ENCODE peak calls at places on chromosomes 13 and 19, in six cellular contexts. A, H, W, X, F and T are unnamed samples. For H3F3A, the result is how much of the 10 kb centered on the place peaks cover.

GRCh38 chr19:49643466-49643865 is 1.5 kb downstream of the SCAF1 start:
- DNase-seq in A (peak), H (no peak), W (no peak), X (no peak), F (no peak), T (no peak)

GRCh38 chr13:49436890-49437289 is 7.0 kb downstream of the CAB39L start:
- DNase-seq in A (peak), H (no peak), W (no peak), X (no peak), F (peak), T (no peak)

GRCh38 chr19:43461303-43461702 is 4.1 kb downstream of the LYPD3 start:
- DNase-seq in A (no peak), H (no peak), W (no peak), X (no peak), F (no peak), T (no peak)

GRCh38 chr13:51420681-51421476 is 32.0 kb downstream of the INTS6 start:
- DNase-seq in A (no peak), H (no peak), W (no peak), X (no peak), F (no peak), T (no peak)

GRCh38 chr19:54456423-54457373 is 6.9 kb downstream of the LENG9 start:
- DNase-seq in A (no peak), H (no peak), W (no peak), X (no peak), F (no peak), T (no peak)

GRCh38 chr13:31781064-31781463 is 41.7 kb downstream of the RXFP2 start:
- DNase-seq in A (peak), H (no peak), W (no peak), X (no peak), F (no peak), T (no peak)

GRCh38 chr19:1279782-1280341 is 4.5 kb downstream of the FAM174C start:
- DNase-seq in A (peak), H (peak), W (peak), X (peak), F (peak), T (peak)

GRCh38 chr19:3606174-3606689 is 443 bp downstream of the TBXA2R start:
- DNase-seq in A (peak), H (peak), W (peak), X (peak), F (peak), T (peak)

GRCh38 chr13:40101708-40102359 is 446.4 kb downstream of the COG6 start:
- DNase-seq in A (no peak), H (no peak), W (no peak), X (no peak), F (no peak), T (no peak)

GRCh38 chr13:42272115-42272756 is at the start of gene AKAP11:
- DNase-seq in A (peak), H (peak), W (no peak), X (peak), F (peak), T (no peak)

GRCh38 chr13:66914155-66914554 is 316.0 kb downstream of the PCDH9 start:
- DNase-seq in A (no peak), H (no peak), W (no peak), X (no peak), F (no peak), T (no peak)

GRCh38 chr19:38656171-38656981 is 8.9 kb downstream of the ACTN4 start:
- DNase-seq in A (peak), H (no peak), W (no peak), X (no peak), F (peak), T (no peak)

GRCh38 chr13:102870677-102871415 is 25.0 kb downstream of the ERCC5 start:
- DNase-seq in A (peak), H (peak), W (peak), X (peak), F (peak), T (peak)

GRCh38 chr13:78241278-78241919 is 322.8 kb upstream of the EDNRB start:
- DNase-seq in A (peak), H (peak), W (peak), X (peak), F (peak), T (peak)

GRCh38 chr13:50197705-50198104 is 182.5 kb downstream of the KCNRG start:
- DNase-seq in A (peak), H (no peak), W (no peak), X (no peak), F (no peak), T (no peak)

GRCh38 chr19:18135712-18136584 is 17.0 kb upstream of the PIK3R2 start:
- DNase-seq in A (no peak), H (no peak), W (no peak), X (no peak), F (no peak), T (no peak)

DNA sequence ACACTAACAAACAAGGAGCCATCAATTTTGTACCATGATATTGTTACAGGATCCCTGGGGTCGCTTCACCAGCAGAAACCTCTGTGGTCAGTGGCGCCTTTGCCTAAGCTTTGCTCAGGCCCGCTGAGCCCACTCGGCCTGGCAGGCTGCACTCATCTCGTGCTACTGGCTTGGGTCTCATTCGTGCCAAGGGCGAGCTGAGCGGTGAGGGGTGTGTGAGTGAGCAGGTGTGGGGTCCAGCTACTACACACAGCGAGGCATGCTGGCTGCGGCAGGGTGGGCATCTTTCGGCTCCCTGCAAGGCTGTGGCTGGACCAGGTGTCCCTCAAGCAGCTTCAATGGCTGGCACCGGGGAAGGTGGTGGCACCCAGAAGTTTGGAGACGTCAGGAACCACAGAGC is 19.1 kb downstream of the CPB2 start:
- DNase-seq in A (no peak), H (no peak), W (no peak), X (no peak), F (no peak), T (no peak)
- TF ChIP-seq EZH2phosphoT487 in A (no peak), H (no peak), W (no peak), X (no peak), F (no peak), T (no peak)

DNA sequence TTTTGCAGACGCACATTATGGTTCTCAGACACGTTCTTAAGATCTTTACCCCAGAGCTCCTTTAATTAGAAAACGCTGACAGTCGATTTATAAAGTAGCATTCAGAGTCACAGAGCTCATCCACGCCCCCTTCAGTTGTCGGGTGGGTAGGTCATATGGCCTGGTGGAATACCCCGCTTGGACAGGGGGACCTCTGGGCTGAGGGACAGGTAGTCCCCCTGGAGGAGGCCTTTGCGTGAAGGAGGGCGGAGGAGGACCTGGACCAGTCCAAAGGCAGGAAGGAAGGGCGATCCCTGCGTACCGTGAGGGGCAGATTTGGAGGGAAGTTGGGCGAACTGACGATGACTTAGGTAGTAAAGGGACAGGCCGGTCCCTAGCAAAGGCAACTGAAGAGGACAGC is 20.5 kb downstream of the VASP start:
- DNase-seq in A (no peak), H (peak), W (no peak), X (peak), F (no peak), T (no peak)
- H3F3A ChIP-seq in A (under half), H (under half), W (under half), X (under half), F (under half), T (under half)

GRCh38 chr13:80040977-80041310 is 300.0 kb downstream of the SPRY2 start:
- DNase-seq in A (no peak), H (no peak), W (no peak), X (no peak), F (no peak), T (no peak)
- TF ChIP-seq EZH2phosphoT487 in A (no peak), H (no peak), W (no peak), X (no peak), F (no peak), T (no peak)

GRCh38 chr19:14509382-14509781 is 8.8 kb downstream of the DNAJB1 start:
- DNase-seq in A (no peak), H (no peak), W (no peak), X (no peak), F (no peak), T (no peak)

GRCh38 chr19:14512420-14512961 is 5.7 kb downstream of the DNAJB1 start:
- DNase-seq in A (no peak), H (no peak), W (no peak), X (no peak), F (no peak), T (no peak)

GRCh38 chr19:14514215-14514871 is 3.9 kb downstream of the DNAJB1 start:
- DNase-seq in A (no peak), H (no peak), W (no peak), X (no peak), F (no peak), T (no peak)

GRCh38 chr19:14507704-14508246 is 10.4 kb downstream of the DNAJB1 start:
- DNase-seq in A (peak), H (no peak), W (no peak), X (no peak), F (peak), T (no peak)

GRCh38 chr19:14511245-14511625 is 7.0 kb downstream of the DNAJB1 start:
- DNase-seq in A (no peak), H (no peak), W (no peak), X (no peak), F (peak), T (no peak)
- H3F3A ChIP-seq in A (half or more), H (under half), W (under half), X (under half), F (under half), T (under half)

GRCh38 chr13:76707360-76707759 is 178.8 kb downstream of the KCTD12 start:
- DNase-seq in A (peak), H (no peak), W (no peak), X (no peak), F (no peak), T (no peak)
- TF ChIP-seq EZH2phosphoT487 in A (no peak), H (no peak), W (no peak), X (no peak), F (no peak), T (no peak)

GRCh38 chr19:55676889-55677505 is 2.0 kb downstream of the EPN1 start:
- DNase-seq in A (peak), H (no peak), W (no peak), X (no peak), F (no peak), T (no peak)
- H3F3A ChIP-seq in A (under half), H (under half), W (under half), X (under half), F (under half), T (under half)